ENCODE peak calls at places on chromosomes 6 and 20, in eight cellular contexts. G is uterus; A is mammary epithelial cell; H is Peyer's patch; T is right atrium auricular region; B is left ventricle myocardium inferior; J is CD4-positive, alpha-beta memory T cell; K is tibial artery. D is an unnamed sample.

GRCh38 chr20:46350201-46350985 is 42.1 kb upstream of the CDH22 start:
- DNase-seq in J (no peak), B (no peak), K (no peak), A (peak; percentile 40), H (no peak), T (no peak), G (no peak), D (no peak)

GRCh38 chr20:38108438-38109024 is 56.5 kb downstream of the TGM2 start:
- DNase-seq in H (no peak), T (peak; percentile 71), G (peak; percentile 86), B (peak; percentile 69), K (no peak), J (no peak), A (no peak), D (no peak)

GRCh38 chr6:161279677-161280365 is 6.0 kb upstream of the AGPAT4 start:
- DNase-seq in J (no peak), T (no peak), B (no peak), A (no peak), H (no peak), K (no peak), G (no peak), D (no peak)

GRCh38 chr6:8983202-8983688 is 547.9 kb upstream of the SLC35B3 start:
- DNase-seq in B (peak; percentile 37), T (peak; percentile 66), G (peak; percentile 28), A (peak; percentile 47), J (peak; percentile 33), K (peak; percentile 73), H (peak; percentile 68), D (peak; percentile 84)

GRCh38 chr20:6053776-6054688 is at the start of gene LRRN4:
- DNase-seq in H (no peak), A (peak; percentile 80), J (no peak), G (no peak), K (no peak), B (no peak), T (no peak), D (no peak)

GRCh38 chr20:43963872-43964791 is 49.5 kb downstream of the TOX2 start:
- DNase-seq in H (no peak), A (no peak), G (no peak), T (peak; percentile 61), K (peak; percentile 70), B (peak; percentile 63), J (peak; percentile 58), D (peak; percentile 81)

GRCh38 chr20:63000036-63000435 is 6.7 kb downstream of the BHLHE23 start:
- DNase-seq in T (no peak), A (no peak), J (no peak), H (no peak), G (no peak), B (no peak), K (no peak), D (no peak)

GRCh38 chr6:106508836-106509235 is 120.5 kb downstream of the RTN4IP1 start:
- DNase-seq in G (no peak), K (no peak), H (no peak), B (no peak), J (no peak), T (no peak), A (peak; percentile 38), D (no peak)

GRCh38 chr6:978937-979685 is 286.2 kb upstream of the EXOC2 start:
- DNase-seq in H (no peak), B (no peak), K (no peak), G (no peak), A (no peak), T (no peak), J (no peak), D (no peak)

GRCh38 chr20:24493661-24494459 is 24.4 kb downstream of the SYNDIG1 start:
- DNase-seq in B (no peak), T (no peak), H (no peak), J (no peak), A (no peak), G (no peak), K (no peak), D (peak; percentile 62)

GRCh38 chr20:10414982-10415650 is 18.9 kb downstream of the MKKS start:
- DNase-seq in G (no peak), J (no peak), K (no peak), T (no peak), H (no peak), A (peak; percentile 83), B (no peak), D (no peak)

GRCh38 chr6:127415096-127415495 is 44.1 kb downstream of the KIAA0408 start:
- DNase-seq in J (no peak), G (no peak), T (no peak), A (no peak), H (no peak), B (no peak), K (no peak), D (no peak)

GRCh38 chr20:235891-236290 is 8.8 kb downstream of the DEFB129 start:
- DNase-seq in K (no peak), J (no peak), H (no peak), A (peak; percentile 69), B (no peak), G (no peak), T (no peak), D (no peak)

GRCh38 chr20:46027245-46027853 is 1.7 kb upstream of the SLC12A5 start:
- DNase-seq in T (no peak), G (no peak), K (no peak), H (no peak), B (no peak), J (no peak), A (peak; percentile 45), D (no peak)

GRCh38 chr6:82397962-82398692 is 34.5 kb downstream of the TPBG start:
- DNase-seq in J (no peak), B (no peak), H (no peak), K (no peak), G (no peak), A (peak; percentile 71), T (no peak), D (no peak)

GRCh38 chr6:168641455-168641854 is 200.5 kb downstream of the SMOC2 start:
- DNase-seq in A (no peak), B (no peak), K (peak; percentile 6), H (no peak), J (no peak), G (no peak), T (no peak), D (no peak)

GRCh38 chr6:52261229-52261628 is 16.9 kb upstream of the IL17F start:
- DNase-seq in B (no peak), J (no peak), A (peak; percentile 11), H (no peak), T (no peak), G (no peak), K (no peak), D (no peak)

GRCh38 chr6:15389079-15389758 is 143.3 kb downstream of the JARID2 start:
- DNase-seq in J (no peak), T (peak; percentile 64), H (no peak), A (no peak), B (no peak), G (no peak), K (peak; percentile 72), D (no peak)

GRCh38 chr6:53728570-53729194 is 63.1 kb upstream of the KLHL31 start:
- DNase-seq in K (no peak), G (peak; percentile 40), A (peak; percentile 29), B (peak; percentile 24), J (peak; percentile 43), T (no peak), H (no peak), D (no peak)

GRCh38 chr6:28161410-28162079 is 19.9 kb downstream of the ZKSCAN8 start:
- DNase-seq in H (peak; percentile 86), A (peak; percentile 60), J (peak; percentile 84), B (peak; percentile 78), T (peak; percentile 69), G (peak; percentile 65), K (peak; percentile 80), D (peak; percentile 96)

GRCh38 chr6:52524921-52525320 is 51.9 kb downstream of the TRAM2 start:
- DNase-seq in J (no peak), T (no peak), A (no peak), G (no peak), K (no peak), B (no peak), H (peak; percentile 35), D (no peak)

GRCh38 chr6:4599924-4600323 is 176.3 kb upstream of the CDYL start:
- DNase-seq in H (no peak), K (no peak), J (no peak), A (peak; percentile 97), G (no peak), T (no peak), B (no peak), D (no peak)

GRCh38 chr20:41524980-41525613 is 93.1 kb downstream of the CHD6 start:
- DNase-seq in G (peak; percentile 64), B (peak; percentile 83), H (peak; percentile 69), A (peak; percentile 68), J (no peak), K (peak; percentile 70), T (peak; percentile 76), D (no peak)

GRCh38 chr6:167788531-167788903 is 38.2 kb upstream of the AFDN start:
- DNase-seq in T (peak; percentile 13), B (no peak), H (no peak), J (no peak), G (no peak), K (no peak), A (no peak), D (no peak)

GRCh38 chr20:10551732-10552724 is 116.9 kb downstream of the SLX4IP start:
- DNase-seq in J (no peak), H (no peak), A (no peak), G (peak; percentile 39), B (no peak), K (no peak), T (no peak), D (no peak)

GRCh38 chr6:135814043-135814442 is 37.5 kb upstream of the PDE7B start:
- DNase-seq in A (no peak), T (no peak), B (no peak), G (no peak), K (no peak), H (no peak), J (no peak), D (no peak)

GRCh38 chr6:54112171-54112650 is 968 bp downstream of the MLIP start:
- DNase-seq in H (no peak), B (no peak), G (no peak), A (peak; percentile 8), K (no peak), T (no peak), J (no peak), D (no peak)

GRCh38 chr6:154515808-154516207 is 5.3 kb upstream of the CNKSR3 start:
- DNase-seq in B (no peak), T (no peak), K (no peak), J (no peak), A (no peak), H (no peak), G (no peak), D (no peak)
- H3K27ac ChIP-seq in B (peak overlapping the region; percentile 37), T (peak overlapping the region; percentile 8), K (peak overlapping the region; percentile 11), J (no peak overlapping the region), A (no peak overlapping the region), H (no peak overlapping the region), G (peak overlapping the region; percentile 51), D (peak overlapping the region; percentile 61)

GRCh38 chr6:30267423-30267822 is 54.2 kb upstream of the TRIM26 start:
- DNase-seq in J (no peak), B (no peak), A (no peak), T (no peak), G (no peak), K (no peak), H (no peak), D (no peak)
- H3K4me1 ChIP-seq in J (no peaks in the 10 kb centered on the region), B (no peaks in the 10 kb centered on the region), A (peaks cover 9% of the 10 kb centered on the region), T (no peaks in the 10 kb centered on the region), G (no peaks in the 10 kb centered on the region), K (no peaks in the 10 kb centered on the region), H (no peaks in the 10 kb centered on the region), D (no peaks in the 10 kb centered on the region)

GRCh38 chr6:31465718-31466117 is 32.2 kb upstream of the MICB start:
- DNase-seq in K (no peak), J (no peak), T (no peak), G (no peak), B (no peak), A (no peak), H (no peak), D (no peak)
- H3K27ac ChIP-seq in K (no peak overlapping the region), J (peak overlapping the region; percentile 99), T (no peak overlapping the region), G (no peak overlapping the region), B (no peak overlapping the region), A (no peak overlapping the region), H (no peak overlapping the region), D (no peak overlapping the region)

GRCh38 chr20:58714340-58714922 is 21.8 kb downstream of the NPEPL1 start:
- DNase-seq in T (peak; percentile 50), A (no peak), J (no peak), G (peak; percentile 10), B (peak; percentile 8), K (peak; percentile 59), H (peak; percentile 44), D (peak; percentile 61)
- H3K4me1 ChIP-seq in T (no peaks in the 10 kb centered on the region), A (no peaks in the 10 kb centered on the region), J (no peaks in the 10 kb centered on the region), G (no peaks in the 10 kb centered on the region), B (no peaks in the 10 kb centered on the region), K (no peaks in the 10 kb centered on the region), H (no peaks in the 10 kb centered on the region), D (no peaks in the 10 kb centered on the region)

D was measured in spleen.